ENCODE peak calls at places on chromosomes 2 and 18, in seven cellular contexts. M is T follicular helper cell, P is GM23248, B is RCC 7860, A is ecto neural progenitor cell, S is GM10248, H is NT2/D1. N is an unnamed sample.

GRCh38 chr2:37246205-37246604 is 14.7 kb downstream of the NDUFAF7 start:
- DNase-seq in M (no peak), P (no peak), S (no peak), H (no peak), B (no peak), A (no peak), N (no peak)

GRCh38 chr2:40329739-40330047 is 122.2 kb downstream of the SLC8A1 start:
- DNase-seq in M (no peak), S (no peak), B (no peak), A (no peak), P (no peak), H (no peak), N (no peak)

GRCh38 chr2:226763320-226763719 is 36.3 kb downstream of the IRS1 start:
- DNase-seq in B (no peak), H (no peak), P (peak), A (no peak), M (no peak), S (no peak), N (no peak)

GRCh38 chr2:38666578-38666926 is 638 bp downstream of the GALM start:
- DNase-seq in M (no peak), S (no peak), B (no peak), H (no peak), P (peak), A (no peak), N (peak)

GRCh38 chr2:189679224-189679623 is 4.8 kb downstream of the ANKAR start:
- DNase-seq in S (no peak), M (no peak), H (no peak), P (no peak), A (no peak), B (no peak), N (no peak)

GRCh38 chr2:144351687-144352086 is 168.2 kb downstream of the ZEB2 start:
- DNase-seq in P (no peak), A (no peak), H (no peak), M (no peak), S (no peak), B (no peak), N (no peak)

GRCh38 chr2:204900487-204900886 is 355.2 kb downstream of the PARD3B start:
- DNase-seq in S (no peak), P (no peak), M (no peak), B (no peak), H (no peak), A (no peak), N (no peak)

GRCh38 chr2:228545749-228546148 is 364.3 kb upstream of the SPHKAP start:
- DNase-seq in H (peak), P (peak), B (no peak), S (no peak), M (no peak), A (no peak), N (no peak)

GRCh38 chr2:127080941-127081769 is 25.8 kb downstream of the BIN1 start:
- DNase-seq in H (no peak), B (peak), P (no peak), S (peak), M (peak), A (no peak), N (peak)

GRCh38 chr2:191318037-191318728 is 73.0 kb downstream of the MYO1B start:
- DNase-seq in A (no peak), M (no peak), B (no peak), H (no peak), S (no peak), P (peak), N (no peak)

GRCh38 chr18:50183556-50183955 is 11.4 kb downstream of the MYO5B start:
- DNase-seq in A (no peak), B (peak), M (no peak), P (peak), H (no peak), S (no peak), N (no peak)

GRCh38 chr2:189179607-189179979 is at the start of gene COL5A2:
- DNase-seq in A (peak), P (peak), H (no peak), B (no peak), S (no peak), M (no peak), N (no peak)

GRCh38 chr18:5975111-5975622 is 79.8 kb upstream of the TMEM200C start:
- DNase-seq in B (peak), S (peak), P (peak), M (no peak), H (no peak), A (no peak), N (no peak)

GRCh38 chr2:46148369-46148736 is 148.9 kb upstream of the EPAS1 start:
- DNase-seq in S (no peak), P (no peak), B (no peak), M (no peak), A (no peak), H (no peak), N (no peak)

GRCh38 chr2:11336189-11336588 is 8.2 kb downstream of the ROCK2 start:
- DNase-seq in S (no peak), H (no peak), B (no peak), M (no peak), A (no peak), P (no peak), N (no peak)

GRCh38 chr2:112033600-112033999 is 21.5 kb upstream of the TMEM87B start:
- DNase-seq in A (no peak), P (peak), H (no peak), M (no peak), S (no peak), B (peak), N (peak)

GRCh38 chr18:41714872-41715271 is 240.2 kb upstream of the PIK3C3 start:
- DNase-seq in H (no peak), P (no peak), B (no peak), S (no peak), M (no peak), A (no peak), N (no peak)

GRCh38 chr2:109402980-109403840 is 210.6 kb downstream of the SEPTIN10 start:
- DNase-seq in A (no peak), M (no peak), S (no peak), H (no peak), B (no peak), P (no peak), N (no peak)

GRCh38 chr18:12921178-12921577 is 26.6 kb upstream of the SEH1L start:
- DNase-seq in H (no peak), P (no peak), S (peak), A (no peak), M (no peak), B (no peak), N (no peak)

GRCh38 chr2:30034052-30034775 is 112.6 kb upstream of the YPEL5 start:
- DNase-seq in S (no peak), H (no peak), M (no peak), B (no peak), P (no peak), A (no peak), N (no peak)

GRCh38 chr18:6482198-6482977 is 67.7 kb upstream of the L3MBTL4 start:
- DNase-seq in H (peak), B (no peak), M (no peak), P (peak), A (peak), S (peak), N (peak)

GRCh38 chr2:128268611-128269357 is 49.9 kb downstream of the HS6ST1 start:
- DNase-seq in S (no peak), A (peak), H (no peak), B (no peak), P (no peak), M (no peak), N (no peak)

GRCh38 chr2:239182981-239183791 is 217.6 kb downstream of the HDAC4 start:
- DNase-seq in P (no peak), B (no peak), H (no peak), S (no peak), M (no peak), A (no peak), N (no peak)

GRCh38 chr2:29502452-29502851 is 387.2 kb downstream of the CLIP4 start:
- DNase-seq in B (peak), M (no peak), P (peak), A (no peak), H (no peak), S (no peak), N (no peak)

GRCh38 chr2:64944484-64944883 is 44.7 kb upstream of the SLC1A4 start:
- DNase-seq in A (no peak), M (no peak), P (no peak), B (no peak), S (no peak), H (no peak), N (no peak)

GRCh38 chr2:25127631-25128030 is 40.7 kb downstream of the POMC start:
- DNase-seq in M (no peak), A (no peak), S (no peak), H (no peak), B (no peak), P (peak), N (no peak)

GRCh38 chr18:13616041-13616440 is 110.3 kb downstream of the FAM210A start:
- DNase-seq in M (no peak), H (no peak), P (no peak), A (no peak), S (no peak), B (no peak), N (no peak)

GRCh38 chr2:158923180-158923594 is 45.3 kb upstream of the TANC1 start:
- DNase-seq in M (no peak), P (no peak), B (no peak), H (no peak), A (no peak), S (no peak), N (no peak)

GRCh38 chr2:50674876-50675275 is 357.1 kb downstream of the NRXN1 start:
- DNase-seq in P (no peak), A (no peak), M (no peak), S (no peak), B (no peak), H (no peak), N (no peak)